ENCODE peak calls at places on chromosome 19, in nine cellular contexts. O is GM23248, C is colonic mucosa, G is neuronal stem cell, M is IMR-90, T is PC-3, I is fibroblast of lung, H is neural progenitor cell, K is endodermal cell. Z is an unnamed sample. For H3K4me1, the result is how much of the 10 kb centered on the place peaks cover.

GRCh38 chr19:3987619-3988371 is 2.5 kb upstream of the EEF2 start:
- DNase-seq in O (peak), C (peak), G (peak), M (peak), T (peak), I (peak), H (peak), K (peak), Z (peak)

GRCh38 chr19:799076-799881 is 2.0 kb downstream of the PTBP1 start:
- DNase-seq in O (peak), C (no peak), G (peak), M (peak), T (peak), I (peak), H (peak), K (peak), Z (peak)

GRCh38 chr19:10113964-10114650 is 2.6 kb downstream of the P2RY11 start:
- DNase-seq in O (peak), C (no peak), G (no peak), M (no peak), T (peak), I (no peak), H (no peak), K (peak), Z (no peak)

GRCh38 chr19:6125571-6125989 is 9.9 kb upstream of the ACSBG2 start:
- DNase-seq in O (peak), C (peak), G (no peak), M (peak), T (peak), I (peak), H (peak), K (peak), Z (no peak)

GRCh38 chr19:5357584-5357983 is 17.0 kb upstream of the PTPRS start:
- DNase-seq in O (no peak), C (no peak), G (no peak), M (no peak), T (no peak), I (no peak), H (no peak), K (no peak), Z (no peak)

GRCh38 chr19:16637535-16637934 is 9.5 kb upstream of the MED26 start:
- DNase-seq in O (peak), C (no peak), G (no peak), M (peak), T (no peak), I (no peak), H (no peak), K (no peak), Z (no peak)

GRCh38 chr19:33220735-33221134 is 4.9 kb downstream of the SLC7A10 start:
- DNase-seq in O (no peak), C (no peak), G (no peak), M (no peak), T (no peak), I (no peak), H (no peak), K (no peak), Z (no peak)

GRCh38 chr19:17687857-17688784 is at the start of gene UNC13A:
- DNase-seq in O (peak), C (peak), G (peak), M (peak), T (no peak), I (peak), H (peak), K (peak), Z (peak)

GRCh38 chr19:16095071-16095571 is 16.6 kb upstream of the RAB8A start:
- DNase-seq in O (no peak), C (no peak), G (no peak), M (no peak), T (no peak), I (no peak), H (no peak), K (no peak), Z (peak)

GRCh38 chr19:13207237-13208130 is 57.3 kb downstream of the IER2 start:
- DNase-seq in O (peak), C (no peak), G (no peak), M (no peak), T (no peak), I (no peak), H (peak), K (peak), Z (peak)

GRCh38 chr19:4015705-4016402 is 8.3 kb downstream of the PIAS4 start:
- DNase-seq in O (no peak), C (no peak), G (no peak), M (no peak), T (no peak), I (no peak), H (no peak), K (no peak), Z (peak)

GRCh38 chr19:34588249-34588648 is 88.7 kb downstream of the SCGB2B2 start:
- DNase-seq in O (no peak), C (no peak), G (no peak), M (no peak), T (peak), I (no peak), H (no peak), K (no peak), Z (no peak)

GRCh38 chr19:18301718-18302111 is 20.3 kb upstream of the JUND start:
- DNase-seq in O (peak), C (no peak), G (no peak), M (no peak), T (no peak), I (no peak), H (no peak), K (no peak), Z (no peak)

GRCh38 chr19:51692065-51692915 is 840 bp upstream of the SPACA6 start:
- DNase-seq in O (no peak), C (no peak), G (no peak), M (no peak), T (no peak), I (no peak), H (no peak), K (no peak), Z (peak)

GRCh38 chr19:3723883-3724282 is 15.7 kb downstream of the TJP3 start:
- DNase-seq in O (no peak), C (no peak), G (no peak), M (no peak), T (no peak), I (no peak), H (peak), K (no peak), Z (no peak)

GRCh38 chr19:49741210-49741844 is 21.8 kb downstream of the TSKS start:
- DNase-seq in O (no peak), C (no peak), G (no peak), M (peak), T (no peak), I (no peak), H (no peak), K (no peak), Z (no peak)

GRCh38 chr19:3249408-3249807 is 24.9 kb downstream of the CELF5 start:
- DNase-seq in O (no peak), C (no peak), G (no peak), M (no peak), T (peak), I (no peak), H (peak), K (peak), Z (no peak)

DNA sequence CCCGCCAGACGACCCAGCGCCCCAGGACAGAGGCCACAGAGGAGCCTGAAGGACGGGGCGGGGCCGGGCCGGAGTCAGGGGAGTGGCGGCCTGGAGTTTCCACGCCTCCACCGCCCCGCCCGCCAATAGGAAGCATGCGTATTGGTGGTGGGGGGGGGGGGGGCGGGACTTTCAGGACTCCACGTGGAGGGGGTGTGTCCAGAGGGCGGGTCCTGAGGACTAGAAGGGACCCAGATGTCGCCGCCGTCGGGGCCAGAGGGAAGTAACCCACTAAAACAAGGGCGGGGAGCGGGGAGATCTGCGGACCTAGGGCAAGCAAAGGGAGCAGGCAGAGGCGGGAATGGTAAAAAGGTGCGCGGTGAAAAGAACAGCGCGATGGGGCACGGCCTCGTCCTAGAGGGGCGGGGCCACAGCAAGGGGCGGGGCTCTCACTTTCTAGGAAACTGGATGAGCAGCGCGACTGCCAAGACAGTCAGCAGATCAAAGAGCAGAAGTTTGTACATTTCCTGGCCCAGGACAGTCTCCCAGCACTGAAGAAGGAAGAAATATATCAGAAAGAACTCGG is 2.8 kb upstream of the LENG1 start:
- DNase-seq in O (peak), C (peak), G (no peak), M (peak), T (peak), I (peak), H (peak), K (peak), Z (peak)
- H3K4me1 ChIP-seq in O (under half), C (under half), G (under half), M (under half), T (under half), I (under half), H (under half), K (under half), Z (under half)

DNA sequence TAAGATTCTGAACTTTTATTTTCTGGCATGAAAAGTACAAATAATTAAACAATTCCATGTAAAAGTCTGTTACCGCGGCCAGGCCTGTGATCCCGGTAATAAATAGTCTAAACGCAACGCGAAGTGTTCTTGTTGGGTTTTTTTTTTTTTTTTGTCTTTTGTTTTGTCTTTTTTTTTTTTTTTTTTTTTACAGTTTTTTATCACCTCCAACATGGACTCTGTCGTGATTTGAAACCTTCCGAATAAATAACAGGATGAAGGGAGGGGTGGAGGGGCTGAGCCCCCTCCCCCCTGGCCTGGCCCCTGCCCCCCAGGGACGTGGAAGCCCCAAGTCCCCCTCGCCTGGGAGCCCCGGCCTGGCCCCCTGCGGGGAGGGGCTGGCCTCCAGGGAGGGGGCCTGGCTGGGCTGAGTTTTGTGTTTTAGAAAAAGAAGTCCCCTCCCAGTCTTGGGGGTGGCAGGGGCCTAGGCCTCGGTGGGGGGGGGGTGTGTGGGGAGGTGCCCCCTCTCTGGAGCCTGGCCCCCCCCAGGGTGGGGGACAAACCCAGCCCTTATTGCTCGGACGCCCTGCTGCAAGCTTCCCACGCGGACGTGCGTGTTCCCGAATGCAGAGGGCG is 16.0 kb downstream of the PRKCSH start:
- DNase-seq in O (no peak), C (no peak), G (no peak), M (no peak), T (no peak), I (no peak), H (no peak), K (no peak), Z (no peak)
- H3K9ac ChIP-seq in O (no peak), C (no peak), G (peak), M (no peak), T (no peak), I (no peak), H (no peak), K (no peak), Z (no peak)

GRCh38 chr19:43561144-43561970 is 14.0 kb downstream of the XRCC1 start:
- DNase-seq in O (no peak), C (no peak), G (no peak), M (no peak), T (no peak), I (no peak), H (no peak), K (no peak), Z (peak)

GRCh38 chr19:43562698-43563241 is 12.6 kb downstream of the XRCC1 start:
- DNase-seq in O (peak), C (peak), G (no peak), M (peak), T (peak), I (peak), H (no peak), K (no peak), Z (peak)

GRCh38 chr19:43562211-43562697 is 13.1 kb downstream of the XRCC1 start:
- DNase-seq in O (no peak), C (no peak), G (no peak), M (no peak), T (no peak), I (no peak), H (no peak), K (no peak), Z (peak)

GRCh38 chr19:43563816-43564215 is 11.5 kb downstream of the XRCC1 start:
- DNase-seq in O (no peak), C (no peak), G (no peak), M (no peak), T (no peak), I (no peak), H (no peak), K (no peak), Z (no peak)

GRCh38 chr19:43560687-43561086 is 14.6 kb downstream of the XRCC1 start:
- DNase-seq in O (peak), C (no peak), G (no peak), M (peak), T (no peak), I (no peak), H (no peak), K (peak), Z (peak)
- H3K27ac ChIP-seq in O (no peak), C (no peak), G (no peak), M (no peak), T (no peak), I (peak), H (no peak), K (no peak), Z (no peak)

DNA sequence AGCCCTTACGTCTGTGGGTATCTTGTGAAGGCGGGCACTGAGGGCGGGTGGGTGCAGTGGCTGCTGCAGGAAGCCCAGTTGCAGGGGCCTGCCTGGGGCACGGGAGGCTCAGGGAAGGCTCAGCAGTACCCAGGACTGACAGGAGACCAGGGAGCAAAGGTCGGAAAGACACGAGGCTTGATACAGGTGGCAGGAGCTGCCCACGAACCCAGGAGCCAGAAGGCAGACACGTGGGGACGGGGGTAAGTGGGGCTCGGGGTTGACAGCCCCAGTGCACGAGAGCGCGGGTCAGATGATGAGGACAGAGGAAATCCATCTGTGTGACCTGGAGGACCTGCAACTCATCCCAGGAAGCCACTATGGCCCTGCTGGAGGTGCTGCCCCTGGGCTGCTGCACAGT is 25.3 kb downstream of the ELAVL1 start:
- DNase-seq in O (no peak), C (no peak), G (no peak), M (no peak), T (no peak), I (no peak), H (no peak), K (no peak), Z (peak)
- H3K4me1 ChIP-seq in O (under half), C (under half), G (under half), M (under half), T (under half), I (under half), H (under half), K (under half), Z (under half)

GRCh38 chr19:1874554-1875185 is 10.6 kb downstream of the ABHD17A start:
- DNase-seq in O (peak), C (no peak), G (no peak), M (no peak), T (no peak), I (no peak), H (no peak), K (no peak), Z (no peak)
- H3K9ac ChIP-seq in O (peak), C (peak), G (no peak), M (peak), T (peak), I (peak), H (peak), K (peak), Z (no peak)

GRCh38 chr19:46928951-46929350 is 68.2 kb downstream of the ARHGAP35 start:
- DNase-seq in O (peak), C (no peak), G (no peak), M (peak), T (peak), I (no peak), H (no peak), K (no peak), Z (no peak)

GRCh38 chr19:46932346-46932745 is 71.5 kb downstream of the ARHGAP35 start:
- DNase-seq in O (peak), C (no peak), G (no peak), M (peak), T (peak), I (peak), H (no peak), K (no peak), Z (no peak)

GRCh38 chr19:46927893-46928292 is 67.1 kb downstream of the ARHGAP35 start:
- DNase-seq in O (no peak), C (no peak), G (no peak), M (no peak), T (no peak), I (no peak), H (no peak), K (no peak), Z (no peak)

GRCh38 chr19:46935066-46935663 is 74.4 kb downstream of the ARHGAP35 start:
- DNase-seq in O (no peak), C (no peak), G (no peak), M (peak), T (no peak), I (no peak), H (no peak), K (no peak), Z (no peak)

DNA sequence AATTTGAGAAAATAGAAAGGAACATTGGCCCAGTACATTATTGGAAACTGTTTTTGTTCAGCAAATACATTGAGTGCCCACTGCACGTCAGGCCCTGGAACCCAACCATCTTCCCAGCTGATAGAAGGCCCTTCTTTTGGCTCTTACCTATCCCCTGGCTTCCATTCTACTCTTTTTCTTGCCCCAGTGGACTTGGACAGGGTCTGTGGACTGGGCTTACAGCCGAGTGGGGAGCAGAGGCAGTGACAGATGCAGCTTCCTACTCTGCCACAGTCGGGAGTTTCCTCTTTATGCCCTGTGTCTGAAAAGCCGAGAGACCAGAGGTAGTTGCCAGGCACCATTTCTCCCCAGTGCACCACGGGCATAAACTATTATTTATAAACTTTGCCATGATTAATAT is 70.4 kb downstream of the ARHGAP35 start:
- DNase-seq in O (no peak), C (no peak), G (no peak), M (no peak), T (no peak), I (no peak), H (no peak), K (no peak), Z (no peak)
- H3K27ac ChIP-seq in O (no peak), C (no peak), G (no peak), M (no peak), T (peak), I (no peak), H (no peak), K (no peak), Z (no peak)

Z was measured in kidney.